ENCODE peak calls at places on chromosomes 4 and X, in six cellular contexts. One of them, this sample, is unnamed.

GRCh38 chr4:184960505-184960971 is 57.8 kb upstream of the HELT start:
- DNase-seq in trophoblast cell: no peak
- DNase-seq in right cardiac atrium: peak; percentile 80
- DNase-seq in CD8-positive, alpha-beta T cell: no peak
- DNase-seq in upper lobe of right lung: no peak
- DNase-seq in breast epithelium: no peak
- DNase-seq in this sample: no peak

GRCh38 chrX:41029332-41029731 is 55.9 kb upstream of the USP9X start:
- DNase-seq in breast epithelium: no peak
- DNase-seq in upper lobe of right lung: no peak
- DNase-seq in right cardiac atrium: no peak
- DNase-seq in CD8-positive, alpha-beta T cell: no peak
- DNase-seq in trophoblast cell: no peak
- DNase-seq in this sample: no peak

GRCh38 chrX:1792636-1793035 is 177.8 kb downstream of the ASMT start:
- DNase-seq in right cardiac atrium: no peak
- DNase-seq in trophoblast cell: no peak
- DNase-seq in upper lobe of right lung: no peak
- DNase-seq in breast epithelium: no peak
- DNase-seq in CD8-positive, alpha-beta T cell: no peak
- DNase-seq in this sample: no peak

GRCh38 chr4:154743683-154744340 is at the start of gene LRAT:
- DNase-seq in CD8-positive, alpha-beta T cell: no peak
- DNase-seq in trophoblast cell: no peak
- DNase-seq in right cardiac atrium: peak; percentile 78
- DNase-seq in upper lobe of right lung: peak; percentile 88
- DNase-seq in breast epithelium: peak; percentile 64
- DNase-seq in this sample: no peak

GRCh38 chr4:130147618-130148017 is 1051.7 kb downstream of the C4orf33 start:
- DNase-seq in CD8-positive, alpha-beta T cell: no peak
- DNase-seq in trophoblast cell: no peak
- DNase-seq in upper lobe of right lung: no peak
- DNase-seq in breast epithelium: no peak
- DNase-seq in right cardiac atrium: no peak
- DNase-seq in this sample: no peak

GRCh38 chr4:48141048-48141447 is 7.0 kb upstream of the TXK start:
- DNase-seq in right cardiac atrium: no peak
- DNase-seq in upper lobe of right lung: no peak
- DNase-seq in CD8-positive, alpha-beta T cell: no peak
- DNase-seq in trophoblast cell: no peak
- DNase-seq in breast epithelium: no peak
- DNase-seq in this sample: peak; percentile 86

GRCh38 chr4:119111296-119111695 is 24.3 kb upstream of the MYOZ2 start:
- DNase-seq in right cardiac atrium: no peak
- DNase-seq in CD8-positive, alpha-beta T cell: no peak
- DNase-seq in upper lobe of right lung: no peak
- DNase-seq in breast epithelium: no peak
- DNase-seq in trophoblast cell: no peak
- DNase-seq in this sample: no peak

GRCh38 chrX:81378550-81378949 is 176.6 kb downstream of the SH3BGRL start:
- DNase-seq in trophoblast cell: no peak
- DNase-seq in CD8-positive, alpha-beta T cell: no peak
- DNase-seq in right cardiac atrium: no peak
- DNase-seq in breast epithelium: no peak
- DNase-seq in upper lobe of right lung: no peak
- DNase-seq in this sample: peak; percentile 43

GRCh38 chrX:54492340-54492739 is 3.7 kb downstream of the FGD1 start:
- DNase-seq in CD8-positive, alpha-beta T cell: no peak
- DNase-seq in right cardiac atrium: peak; percentile 76
- DNase-seq in breast epithelium: no peak
- DNase-seq in trophoblast cell: no peak
- DNase-seq in upper lobe of right lung: no peak
- DNase-seq in this sample: peak; percentile 73

GRCh38 chr4:139123910-139124309 is 53.1 kb downstream of the ELF2 start:
- DNase-seq in CD8-positive, alpha-beta T cell: no peak
- DNase-seq in trophoblast cell: no peak
- DNase-seq in breast epithelium: no peak
- DNase-seq in upper lobe of right lung: no peak
- DNase-seq in right cardiac atrium: no peak
- DNase-seq in this sample: no peak

GRCh38 chrX:75156537-75156945 is 458 bp upstream of the ABCB7 start:
- DNase-seq in breast epithelium: no peak
- DNase-seq in trophoblast cell: no peak
- DNase-seq in upper lobe of right lung: no peak
- DNase-seq in right cardiac atrium: no peak
- DNase-seq in CD8-positive, alpha-beta T cell: no peak
- DNase-seq in this sample: peak; percentile 8

GRCh38 chrX:7522860-7523259 is 320.1 kb upstream of the VCX start:
- DNase-seq in CD8-positive, alpha-beta T cell: no peak
- DNase-seq in trophoblast cell: no peak
- DNase-seq in right cardiac atrium: no peak
- DNase-seq in breast epithelium: no peak
- DNase-seq in upper lobe of right lung: no peak
- DNase-seq in this sample: no peak

GRCh38 chr4:185304944-185305690 is 90.6 kb downstream of the LRP2BP start:
- DNase-seq in trophoblast cell: no peak
- DNase-seq in breast epithelium: no peak
- DNase-seq in right cardiac atrium: no peak
- DNase-seq in CD8-positive, alpha-beta T cell: no peak
- DNase-seq in upper lobe of right lung: peak; percentile 70
- DNase-seq in this sample: peak; percentile 23

GRCh38 chrX:40580537-40581332 is at the start of gene ATP6AP2:
- DNase-seq in CD8-positive, alpha-beta T cell: peak; percentile 79
- DNase-seq in right cardiac atrium: peak; percentile 96
- DNase-seq in trophoblast cell: peak; percentile 85
- DNase-seq in upper lobe of right lung: peak; percentile 94
- DNase-seq in breast epithelium: peak; percentile 90
- DNase-seq in this sample: peak; percentile 95

GRCh38 chr4:41835321-41835995 is 86.9 kb upstream of the PHOX2B start:
- DNase-seq in CD8-positive, alpha-beta T cell: no peak
- DNase-seq in upper lobe of right lung: no peak
- DNase-seq in right cardiac atrium: no peak
- DNase-seq in trophoblast cell: no peak
- DNase-seq in breast epithelium: no peak
- DNase-seq in this sample: no peak

GRCh38 chrX:40104649-40105015 is 6.9 kb upstream of the BCOR start:
- DNase-seq in CD8-positive, alpha-beta T cell: no peak
- DNase-seq in trophoblast cell: peak; percentile 78
- DNase-seq in right cardiac atrium: peak; percentile 75
- DNase-seq in upper lobe of right lung: peak; percentile 76
- DNase-seq in breast epithelium: no peak
- DNase-seq in this sample: peak; percentile 75

GRCh38 chrX:18895157-18895952 is 88.6 kb downstream of the PHKA2 start:
- DNase-seq in right cardiac atrium: peak; percentile 69
- DNase-seq in trophoblast cell: peak; percentile 15
- DNase-seq in upper lobe of right lung: peak; percentile 66
- DNase-seq in CD8-positive, alpha-beta T cell: no peak
- DNase-seq in breast epithelium: no peak
- DNase-seq in this sample: no peak

GRCh38 chrX:7514871-7515599 is 327.9 kb upstream of the VCX start:
- DNase-seq in right cardiac atrium: no peak
- DNase-seq in CD8-positive, alpha-beta T cell: no peak
- DNase-seq in breast epithelium: no peak
- DNase-seq in trophoblast cell: no peak
- DNase-seq in upper lobe of right lung: no peak
- DNase-seq in this sample: no peak

GRCh38 chr4:17934286-17934685 is 87.3 kb downstream of the LCORL start:
- DNase-seq in right cardiac atrium: no peak
- DNase-seq in upper lobe of right lung: no peak
- DNase-seq in trophoblast cell: no peak
- DNase-seq in CD8-positive, alpha-beta T cell: no peak
- DNase-seq in breast epithelium: no peak
- DNase-seq in this sample: peak; percentile 43

GRCh38 chr4:150982557-150983233 is 32.4 kb downstream of the LRBA start:
- DNase-seq in upper lobe of right lung: no peak
- DNase-seq in CD8-positive, alpha-beta T cell: no peak
- DNase-seq in right cardiac atrium: no peak
- DNase-seq in trophoblast cell: no peak
- DNase-seq in breast epithelium: no peak
- DNase-seq in this sample: peak; percentile 3

GRCh38 chr4:52574036-52574435 is 85.1 kb downstream of the USP46 start:
- DNase-seq in trophoblast cell: no peak
- DNase-seq in breast epithelium: no peak
- DNase-seq in CD8-positive, alpha-beta T cell: no peak
- DNase-seq in upper lobe of right lung: no peak
- DNase-seq in right cardiac atrium: no peak
- DNase-seq in this sample: peak; percentile 32

GRCh38 chr4:22522206-22522605 is 6.3 kb upstream of the ADGRA3 start:
- DNase-seq in upper lobe of right lung: no peak
- DNase-seq in right cardiac atrium: no peak
- DNase-seq in breast epithelium: no peak
- DNase-seq in trophoblast cell: peak; percentile 31
- DNase-seq in CD8-positive, alpha-beta T cell: no peak
- DNase-seq in this sample: no peak

GRCh38 chrX:132127748-132128147 is at the start of gene FRMD7:
- DNase-seq in right cardiac atrium: no peak
- DNase-seq in upper lobe of right lung: no peak
- DNase-seq in trophoblast cell: no peak
- DNase-seq in CD8-positive, alpha-beta T cell: no peak
- DNase-seq in breast epithelium: no peak
- DNase-seq in this sample: peak; percentile 26

GRCh38 chr4:151922306-151922705 is 161.5 kb upstream of the GATB start:
- DNase-seq in right cardiac atrium: no peak
- DNase-seq in breast epithelium: no peak
- DNase-seq in upper lobe of right lung: no peak
- DNase-seq in trophoblast cell: no peak
- DNase-seq in CD8-positive, alpha-beta T cell: no peak
- DNase-seq in this sample: no peak

GRCh38 chr4:73613130-73613529 is 7.1 kb downstream of the RASSF6 start:
- DNase-seq in trophoblast cell: peak; percentile 47
- DNase-seq in right cardiac atrium: no peak
- DNase-seq in breast epithelium: no peak
- DNase-seq in CD8-positive, alpha-beta T cell: no peak
- DNase-seq in upper lobe of right lung: no peak
- DNase-seq in this sample: no peak

GRCh38 chrX:42783456-42783855 is 5.5 kb upstream of the PPP1R2C start:
- DNase-seq in right cardiac atrium: no peak
- DNase-seq in trophoblast cell: no peak
- DNase-seq in breast epithelium: no peak
- DNase-seq in upper lobe of right lung: no peak
- DNase-seq in CD8-positive, alpha-beta T cell: no peak
- DNase-seq in this sample: no peak

GRCh38 chrX:9619581-9619980 is 146.1 kb downstream of the GPR143 start:
- DNase-seq in upper lobe of right lung: no peak
- DNase-seq in right cardiac atrium: no peak
- DNase-seq in breast epithelium: no peak
- DNase-seq in CD8-positive, alpha-beta T cell: no peak
- DNase-seq in trophoblast cell: no peak
- DNase-seq in this sample: no peak

GRCh38 chrX:49792376-49792775 is 36.7 kb upstream of the PAGE4 start:
- DNase-seq in breast epithelium: no peak
- DNase-seq in trophoblast cell: no peak
- DNase-seq in CD8-positive, alpha-beta T cell: no peak
- DNase-seq in upper lobe of right lung: no peak
- DNase-seq in right cardiac atrium: no peak
- DNase-seq in this sample: no peak
- H3K9me3 ChIP-seq in breast epithelium: no peaks in the 10 kb centered on the region
- H3K9me3 ChIP-seq in trophoblast cell: no peaks in the 10 kb centered on the region
- H3K9me3 ChIP-seq in CD8-positive, alpha-beta T cell: no peaks in the 10 kb centered on the region
- H3K9me3 ChIP-seq in upper lobe of right lung: no peaks in the 10 kb centered on the region
- H3K9me3 ChIP-seq in right cardiac atrium: no peaks in the 10 kb centered on the region
- H3K9me3 ChIP-seq in this sample: peaks cover 45% of the 10 kb centered on the region

GRCh38 chrX:78383594-78383993 is 56.2 kb upstream of the CYSLTR1 start:
- DNase-seq in upper lobe of right lung: no peak
- DNase-seq in right cardiac atrium: no peak
- DNase-seq in breast epithelium: no peak
- DNase-seq in trophoblast cell: no peak
- DNase-seq in CD8-positive, alpha-beta T cell: no peak
- DNase-seq in this sample: no peak
- H3K9me3 ChIP-seq in upper lobe of right lung: no peaks in the 10 kb centered on the region
- H3K9me3 ChIP-seq in right cardiac atrium: no peaks in the 10 kb centered on the region
- H3K9me3 ChIP-seq in breast epithelium: peaks cover 18% of the 10 kb centered on the region
- H3K9me3 ChIP-seq in trophoblast cell: no peaks in the 10 kb centered on the region
- H3K9me3 ChIP-seq in CD8-positive, alpha-beta T cell: no peaks in the 10 kb centered on the region
- H3K9me3 ChIP-seq in this sample: peaks cover 19% of the 10 kb centered on the region

DNA sequence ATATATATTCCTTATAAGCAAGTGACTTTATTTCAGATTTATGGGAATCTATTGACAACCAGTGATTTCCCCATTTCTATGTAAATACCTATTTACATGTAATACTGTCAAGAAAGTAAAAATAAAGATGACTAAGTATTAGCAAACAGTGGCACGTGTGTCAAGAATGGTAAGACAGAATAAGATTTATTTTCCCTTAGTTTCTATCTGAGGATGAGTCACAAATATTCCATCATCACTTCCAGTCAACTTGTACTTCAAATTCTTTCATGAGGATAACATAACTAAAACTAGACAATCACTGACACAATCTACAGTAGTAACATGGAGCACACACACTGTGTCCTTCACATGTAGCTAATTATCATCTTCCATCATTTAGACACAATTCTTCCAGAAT is 625.3 kb upstream of the PCDH7 start:
- DNase-seq in upper lobe of right lung: no peak
- DNase-seq in CD8-positive, alpha-beta T cell: no peak
- DNase-seq in right cardiac atrium: no peak
- DNase-seq in breast epithelium: no peak
- DNase-seq in trophoblast cell: no peak
- DNase-seq in this sample: no peak
- H3K9me3 ChIP-seq in upper lobe of right lung: no peaks in the 10 kb centered on the region
- H3K9me3 ChIP-seq in CD8-positive, alpha-beta T cell: no peaks in the 10 kb centered on the region
- H3K9me3 ChIP-seq in right cardiac atrium: no peaks in the 10 kb centered on the region
- H3K9me3 ChIP-seq in breast epithelium: peaks cover 8% of the 10 kb centered on the region
- H3K9me3 ChIP-seq in trophoblast cell: peaks cover 6% of the 10 kb centered on the region
- H3K9me3 ChIP-seq in this sample: peaks cover 5% of the 10 kb centered on the region

DNA sequence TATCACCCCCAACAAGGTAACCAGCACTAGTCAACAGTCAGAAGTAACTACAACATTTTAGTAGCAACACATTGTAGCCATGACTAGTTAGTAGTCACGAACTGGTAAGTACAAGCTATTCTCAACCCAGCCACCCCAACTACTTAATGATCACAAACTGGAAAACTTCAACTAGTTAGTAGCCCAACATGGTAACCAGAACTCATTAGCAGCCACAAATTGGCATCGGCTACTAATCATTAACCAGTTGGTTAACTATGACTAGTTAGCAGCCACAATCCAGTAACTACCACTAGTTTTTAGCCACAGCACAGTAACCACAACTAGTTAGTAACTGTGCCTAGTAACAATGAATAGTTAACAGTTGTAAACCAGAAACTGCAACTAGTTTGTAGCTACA is 385.1 kb upstream of the CXorf51B start:
- DNase-seq in right cardiac atrium: no peak
- DNase-seq in CD8-positive, alpha-beta T cell: no peak
- DNase-seq in upper lobe of right lung: no peak
- DNase-seq in trophoblast cell: no peak
- DNase-seq in breast epithelium: no peak
- DNase-seq in this sample: no peak
- H3K9me3 ChIP-seq in right cardiac atrium: no peaks in the 10 kb centered on the region
- H3K9me3 ChIP-seq in CD8-positive, alpha-beta T cell: no peaks in the 10 kb centered on the region
- H3K9me3 ChIP-seq in upper lobe of right lung: no peaks in the 10 kb centered on the region
- H3K9me3 ChIP-seq in trophoblast cell: no peaks in the 10 kb centered on the region
- H3K9me3 ChIP-seq in breast epithelium: no peaks in the 10 kb centered on the region
- H3K9me3 ChIP-seq in this sample: peaks cover 3% of the 10 kb centered on the region

GRCh38 chrX:153806999-153807575 is 12.6 kb downstream of the SSR4 start:
- DNase-seq in upper lobe of right lung: no peak
- DNase-seq in trophoblast cell: no peak
- DNase-seq in CD8-positive, alpha-beta T cell: no peak
- DNase-seq in right cardiac atrium: no peak
- DNase-seq in breast epithelium: no peak
- DNase-seq in this sample: no peak
- H3K9me3 ChIP-seq in upper lobe of right lung: no peaks in the 10 kb centered on the region
- H3K9me3 ChIP-seq in trophoblast cell: no peaks in the 10 kb centered on the region
- H3K9me3 ChIP-seq in CD8-positive, alpha-beta T cell: no peaks in the 10 kb centered on the region
- H3K9me3 ChIP-seq in right cardiac atrium: no peaks in the 10 kb centered on the region
- H3K9me3 ChIP-seq in breast epithelium: no peaks in the 10 kb centered on the region
- H3K9me3 ChIP-seq in this sample: peaks cover 8% of the 10 kb centered on the region

This sample was measured in adipocyte.